ENCODE peak calls at places on chromosome 12, in seven cellular contexts. One of them, this sample, is unnamed.

GRCh38 chr12:92973614-92974013 is 44.5 kb upstream of the EEA1 start:
- DNase-seq in head of caudate nucleus: no peak
- DNase-seq in GM20000: peak; percentile 22
- DNase-seq in Ammon's horn: no peak
- DNase-seq in effector CD8-positive, alpha-beta T cell: no peak
- DNase-seq in mesendoderm: no peak
- DNase-seq in heart right ventricle: no peak
- DNase-seq in this sample: no peak

GRCh38 chr12:46459111-46459510 is 86.5 kb upstream of the SLC38A2 start:
- DNase-seq in mesendoderm: peak; percentile 48
- DNase-seq in effector CD8-positive, alpha-beta T cell: no peak
- DNase-seq in head of caudate nucleus: no peak
- DNase-seq in heart right ventricle: no peak
- DNase-seq in GM20000: no peak
- DNase-seq in Ammon's horn: no peak
- DNase-seq in this sample: peak; percentile 27

GRCh38 chr12:117742721-117743120 is 226.1 kb downstream of the KSR2 start:
- DNase-seq in Ammon's horn: no peak
- DNase-seq in GM20000: no peak
- DNase-seq in head of caudate nucleus: no peak
- DNase-seq in mesendoderm: no peak
- DNase-seq in effector CD8-positive, alpha-beta T cell: no peak
- DNase-seq in heart right ventricle: no peak
- DNase-seq in this sample: no peak

GRCh38 chr12:90410962-90411361 is 544.0 kb downstream of the CCER1 start:
- DNase-seq in mesendoderm: no peak
- DNase-seq in effector CD8-positive, alpha-beta T cell: no peak
- DNase-seq in heart right ventricle: no peak
- DNase-seq in GM20000: no peak
- DNase-seq in Ammon's horn: no peak
- DNase-seq in head of caudate nucleus: no peak
- DNase-seq in this sample: no peak

GRCh38 chr12:103540319-103540718 is 44.6 kb upstream of the C12orf42 start:
- DNase-seq in Ammon's horn: no peak
- DNase-seq in effector CD8-positive, alpha-beta T cell: no peak
- DNase-seq in mesendoderm: no peak
- DNase-seq in GM20000: peak; percentile 10
- DNase-seq in heart right ventricle: no peak
- DNase-seq in head of caudate nucleus: no peak
- DNase-seq in this sample: no peak

GRCh38 chr12:110750784-110751461 is 8.2 kb upstream of the PPP1CC start:
- DNase-seq in effector CD8-positive, alpha-beta T cell: no peak
- DNase-seq in Ammon's horn: no peak
- DNase-seq in head of caudate nucleus: no peak
- DNase-seq in heart right ventricle: peak; percentile 12
- DNase-seq in GM20000: no peak
- DNase-seq in mesendoderm: no peak
- DNase-seq in this sample: no peak

GRCh38 chr12:130768120-130768519 is 52.0 kb upstream of the RIMBP2 start:
- DNase-seq in GM20000: no peak
- DNase-seq in effector CD8-positive, alpha-beta T cell: no peak
- DNase-seq in head of caudate nucleus: no peak
- DNase-seq in mesendoderm: no peak
- DNase-seq in Ammon's horn: no peak
- DNase-seq in heart right ventricle: no peak
- DNase-seq in this sample: no peak

GRCh38 chr12:44246481-44247105 is 410.7 kb downstream of the TMEM117 start:
- DNase-seq in effector CD8-positive, alpha-beta T cell: no peak
- DNase-seq in head of caudate nucleus: no peak
- DNase-seq in heart right ventricle: no peak
- DNase-seq in mesendoderm: no peak
- DNase-seq in GM20000: no peak
- DNase-seq in Ammon's horn: no peak
- DNase-seq in this sample: no peak